ENCODE peak calls at places on chromosome 9, in four cellular contexts. Q is NCI-H2029, T is lower leg skin, K is SK-MEL-5. O is an unnamed sample.

GRCh38 chr9:137069508-137070071 is 767 bp downstream of the SAPCD2 start:
- DNase-seq in Q (no peak), T (no peak), K (no peak), O (no peak)

GRCh38 chr9:127566351-127567001 is 45.6 kb upstream of the STXBP1 start:
- DNase-seq in Q (no peak), T (no peak), K (no peak), O (no peak)

GRCh38 chr9:14097215-14097614 is 216.7 kb downstream of the NFIB start:
- DNase-seq in Q (peak; percentile 1), T (no peak), K (no peak), O (no peak)

GRCh38 chr9:108212179-108212578 is 643.6 kb downstream of the ACTL7B start:
- DNase-seq in Q (no peak), T (no peak), K (peak; percentile 8), O (no peak)

GRCh38 chr9:4339783-4340335 is 40.0 kb upstream of the GLIS3 start:
- DNase-seq in Q (no peak), T (no peak), K (peak; percentile 9), O (no peak)

GRCh38 chr9:38226491-38226951 is 157.5 kb upstream of the SHB start:
- DNase-seq in Q (peak; percentile 67), T (no peak), K (no peak), O (no peak)

GRCh38 chr9:69299316-69299715 is 25.7 kb upstream of the ENTREP1 start:
- DNase-seq in Q (no peak), T (no peak), K (no peak), O (no peak)

GRCh38 chr9:88266416-88266815 is 121.8 kb upstream of the SPIN1 start:
- DNase-seq in Q (no peak), T (no peak), K (no peak), O (no peak)

GRCh38 chr9:96141666-96142065 is 160.3 kb downstream of the HSD17B3 start:
- DNase-seq in Q (no peak), T (no peak), K (no peak), O (no peak)

GRCh38 chr9:113798062-113799030 is 77.8 kb upstream of the ZNF618 start:
- DNase-seq in Q (no peak), T (no peak), K (no peak), O (no peak)

GRCh38 chr9:109320338-109320733 is 523 bp downstream of the EPB41L4B start:
- DNase-seq in Q (no peak), T (no peak), K (no peak), O (no peak)

GRCh38 chr9:7273575-7273974 is 515.8 kb downstream of the KDM4C start:
- DNase-seq in Q (no peak), T (no peak), K (peak; percentile 28), O (no peak)

GRCh38 chr9:119500072-119500771 is 131.0 kb upstream of the BRINP1 start:
- DNase-seq in Q (no peak), T (no peak), K (no peak), O (no peak)

GRCh38 chr9:130206579-130206978 is 34.4 kb downstream of the NCS1 start:
- DNase-seq in Q (no peak), T (no peak), K (no peak), O (no peak)

GRCh38 chr9:115691686-115692085 is 461.9 kb upstream of the PAPPA start:
- DNase-seq in Q (no peak), T (no peak), K (no peak), O (no peak)

GRCh38 chr9:112174223-112174964 is 703 bp downstream of the SUSD1 start:
- DNase-seq in Q (peak; percentile 45), T (peak; percentile 29), K (no peak), O (peak; percentile 73)

GRCh38 chr9:72263572-72263971 is 101.4 kb downstream of the ZFAND5 start:
- DNase-seq in Q (no peak), T (no peak), K (no peak), O (no peak)

O was measured in CD4-positive, CD25-positive, alpha-beta regulatory T cell.